ENCODE peak calls at places on chromosomes 4 and X, in nine cellular contexts. F, D, Y, M, W, T, V, H and P are unnamed samples.

GRCh38 chr4:45855857-45856256 is 268.0 kb downstream of the GABRG1 start:
- DNase-seq in F (no peak), D (no peak), Y (no peak), M (no peak), W (peak; percentile 18), T (no peak), V (no peak), H (peak; percentile 17), P (no peak)

GRCh38 chr4:165520071-165520470 is 141.3 kb downstream of the CPE start:
- DNase-seq in F (no peak), D (no peak), Y (no peak), M (no peak), W (no peak), T (no peak), V (no peak), H (no peak), P (no peak)

GRCh38 chrX:119690921-119691716 is 1.8 kb downstream of the SEPTIN6 start:
- DNase-seq in F (no peak), D (peak; percentile 74), Y (no peak), M (no peak), W (peak; percentile 52), T (peak; percentile 54), V (peak; percentile 11), H (no peak), P (no peak)

GRCh38 chrX:107675823-107676555 is 47.7 kb downstream of the PRPS1 start:
- DNase-seq in F (no peak), D (peak; percentile 20), Y (no peak), M (peak; percentile 43), W (no peak), T (peak; percentile 42), V (no peak), H (no peak), P (no peak)

GRCh38 chr4:74451214-74451661 is 6.3 kb downstream of the AREG start:
- DNase-seq in F (no peak), D (no peak), Y (no peak), M (no peak), W (peak; percentile 66), T (no peak), V (no peak), H (no peak), P (no peak)

GRCh38 chrX:43969504-43970501 is 3.4 kb downstream of the NDP start:
- DNase-seq in F (no peak), D (no peak), Y (no peak), M (no peak), W (no peak), T (no peak), V (no peak), H (no peak), P (no peak)

GRCh38 chrX:148928803-148929202 is 428.4 kb downstream of the AFF2 start:
- DNase-seq in F (no peak), D (no peak), Y (no peak), M (no peak), W (no peak), T (no peak), V (no peak), H (no peak), P (no peak)

GRCh38 chr4:143286058-143286457 is 50.6 kb upstream of the GAB1 start:
- DNase-seq in F (no peak), D (no peak), Y (no peak), M (no peak), W (no peak), T (no peak), V (no peak), H (no peak), P (no peak)

GRCh38 chr4:111748157-111748556 is 397.1 kb upstream of the FAM241A start:
- DNase-seq in F (peak; percentile 28), D (no peak), Y (no peak), M (no peak), W (peak; percentile 38), T (no peak), V (no peak), H (no peak), P (no peak)

GRCh38 chr4:184504385-184504784 is 30.0 kb upstream of the IRF2 start:
- DNase-seq in F (no peak), D (no peak), Y (no peak), M (no peak), W (no peak), T (no peak), V (no peak), H (peak; percentile 79), P (no peak)

GRCh38 chrX:120308558-120308957 is 2.7 kb downstream of the TMEM255A start:
- DNase-seq in F (peak; percentile 79), D (no peak), Y (peak; percentile 71), M (no peak), W (peak; percentile 84), T (no peak), V (no peak), H (no peak), P (no peak)

GRCh38 chr4:14196141-14196540 is 568.6 kb upstream of the BOD1L1 start:
- DNase-seq in F (peak; percentile 58), D (no peak), Y (peak; percentile 78), M (no peak), W (peak; percentile 72), T (no peak), V (no peak), H (no peak), P (no peak)

GRCh38 chr4:12409507-12410190 is 981.0 kb upstream of the HS3ST1 start:
- DNase-seq in F (no peak), D (no peak), Y (no peak), M (no peak), W (no peak), T (no peak), V (no peak), H (no peak), P (no peak)

GRCh38 chr4:42280327-42281095 is 116.8 kb upstream of the SHISA3 start:
- DNase-seq in F (no peak), D (no peak), Y (peak; percentile 35), M (peak; percentile 53), W (peak; percentile 44), T (no peak), V (no peak), H (no peak), P (no peak)

GRCh38 chr4:84498203-84499026 is 677 bp downstream of the NKX6-1 start:
- DNase-seq in F (peak; percentile 52), D (no peak), Y (peak; percentile 49), M (no peak), W (no peak), T (peak; percentile 21), V (no peak), H (no peak), P (no peak)

GRCh38 chr4:5460106-5460801 is 248.1 kb downstream of the EVC2 start:
- DNase-seq in F (peak; percentile 67), D (peak; percentile 28), Y (peak; percentile 34), M (peak; percentile 8), W (peak; percentile 55), T (no peak), V (no peak), H (peak; percentile 77), P (peak; percentile 13)

GRCh38 chr4:1168291-1169031 is 3.9 kb downstream of the SPON2 start:
- DNase-seq in F (no peak), D (no peak), Y (no peak), M (no peak), W (no peak), T (no peak), V (no peak), H (peak; percentile 78), P (no peak)
- H3K4me1 ChIP-seq in F (no peaks in the 10 kb centered on the region), D (peaks cover 28% of the 10 kb centered on the region), Y (no peaks in the 10 kb centered on the region), M (peaks cover 18% of the 10 kb centered on the region), W (no peaks in the 10 kb centered on the region), T (peaks cover 25% of the 10 kb centered on the region), V (peaks cover 32% of the 10 kb centered on the region), H (peaks cover 59% of the 10 kb centered on the region), P (peaks cover 6% of the 10 kb centered on the region)

GRCh38 chr4:168885416-168885815 is 124.6 kb downstream of the CBR4 start:
- DNase-seq in F (no peak), D (no peak), Y (no peak), M (no peak), W (no peak), T (no peak), V (no peak), H (no peak), P (no peak)

GRCh38 chr4:168886361-168886760 is 123.7 kb downstream of the CBR4 start:
- DNase-seq in F (no peak), D (no peak), Y (no peak), M (no peak), W (peak; percentile 80), T (no peak), V (no peak), H (no peak), P (no peak)

GRCh38 chr4:168882650-168883233 is 127.3 kb downstream of the CBR4 start:
- DNase-seq in F (no peak), D (no peak), Y (no peak), M (no peak), W (peak; percentile 30), T (no peak), V (no peak), H (no peak), P (no peak)

GRCh38 chr4:168883513-168883912 is 126.5 kb downstream of the CBR4 start:
- DNase-seq in F (no peak), D (no peak), Y (no peak), M (no peak), W (no peak), T (no peak), V (no peak), H (no peak), P (no peak)

GRCh38 chr4:168884251-168885124 is 125.6 kb downstream of the CBR4 start:
- DNase-seq in F (no peak), D (no peak), Y (no peak), M (no peak), W (no peak), T (no peak), V (no peak), H (no peak), P (no peak)
- H3K4me1 ChIP-seq in F (no peaks in the 10 kb centered on the region), D (no peaks in the 10 kb centered on the region), Y (peaks cover 25% of the 10 kb centered on the region), M (no peaks in the 10 kb centered on the region), W (no peaks in the 10 kb centered on the region), T (no peaks in the 10 kb centered on the region), V (no peaks in the 10 kb centered on the region), H (peaks cover 32% of the 10 kb centered on the region), P (no peaks in the 10 kb centered on the region)

DNA sequence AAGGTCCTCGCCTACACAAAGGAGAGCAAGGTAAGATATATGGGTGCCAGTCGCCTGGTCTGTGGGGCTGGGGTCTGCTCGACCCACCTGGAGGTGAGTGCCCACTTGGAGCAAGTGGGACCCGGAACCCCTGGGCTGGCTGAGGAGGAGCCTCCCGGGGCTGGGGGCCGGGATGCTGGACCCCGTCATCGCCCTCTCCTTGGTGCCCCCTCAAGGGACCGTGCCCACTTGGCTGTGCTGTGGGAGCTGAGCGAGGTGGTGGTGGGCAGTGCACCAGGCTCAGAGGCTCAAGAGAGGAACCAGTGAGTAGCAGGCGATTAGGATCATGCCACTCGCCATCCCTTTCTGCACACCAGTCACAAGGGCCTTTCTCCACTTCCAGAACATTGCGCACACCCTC is 203.7 kb upstream of the PSAPL1 start:
- DNase-seq in F (no peak), D (no peak), Y (no peak), M (no peak), W (no peak), T (no peak), V (no peak), H (no peak), P (no peak)
- H3K4me1 ChIP-seq in F (no peaks in the 10 kb centered on the region), D (no peaks in the 10 kb centered on the region), Y (no peaks in the 10 kb centered on the region), M (no peaks in the 10 kb centered on the region), W (no peaks in the 10 kb centered on the region), T (no peaks in the 10 kb centered on the region), V (no peaks in the 10 kb centered on the region), H (peaks cover 17% of the 10 kb centered on the region), P (no peaks in the 10 kb centered on the region)

DNA sequence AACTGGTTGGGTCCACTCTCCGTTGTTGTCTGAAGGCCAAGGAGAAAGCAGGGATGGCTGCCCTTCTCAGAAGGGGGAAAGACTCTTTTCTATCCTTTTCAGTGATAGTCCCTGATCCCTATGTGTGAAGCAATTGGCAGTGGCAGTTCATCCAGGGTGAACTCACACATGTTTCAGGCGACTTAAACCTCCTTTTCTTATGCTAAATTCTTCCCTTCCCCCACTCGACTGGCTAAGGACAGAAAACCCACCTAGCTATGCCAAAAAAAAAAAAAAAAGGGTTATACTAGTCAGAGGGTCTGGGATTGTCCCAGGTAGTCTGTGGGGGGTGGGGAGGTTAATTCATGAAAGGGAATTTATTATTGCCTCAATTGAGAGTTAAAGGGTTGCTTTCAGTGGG is 12.2 kb upstream of the ZNF280C start:
- DNase-seq in F (peak; percentile 38), D (no peak), Y (no peak), M (no peak), W (peak; percentile 62), T (no peak), V (no peak), H (no peak), P (no peak)
- H3K4me1 ChIP-seq in F (peaks cover 9% of the 10 kb centered on the region), D (no peaks in the 10 kb centered on the region), Y (no peaks in the 10 kb centered on the region), M (no peaks in the 10 kb centered on the region), W (no peaks in the 10 kb centered on the region), T (no peaks in the 10 kb centered on the region), V (no peaks in the 10 kb centered on the region), H (no peaks in the 10 kb centered on the region), P (no peaks in the 10 kb centered on the region)